ENCODE peak calls at places on chromosomes 5 and 9, in five cellular contexts. W is NB4, C is GM23338, H is left lung, B is lung. Q is an unnamed sample.

GRCh38 chr5:14669975-14670374 is 5.5 kb downstream of the OTULIN start:
- DNase-seq in W (no peak), C (no peak), H (no peak), B (no peak), Q (no peak)

GRCh38 chr9:133897675-133898074 is 94.4 kb downstream of the VAV2 start:
- DNase-seq in W (no peak), C (no peak), H (no peak), B (no peak), Q (no peak)

GRCh38 chr5:172858511-172858989 is 24.5 kb downstream of the ERGIC1 start:
- DNase-seq in W (no peak), C (no peak), H (no peak), B (no peak), Q (no peak)

GRCh38 chr5:58258984-58259684 is 200.8 kb downstream of the PLK2 start:
- DNase-seq in W (no peak), C (no peak), H (no peak), B (no peak), Q (no peak)

GRCh38 chr9:36625006-36625600 is 52.4 kb downstream of the MELK start:
- DNase-seq in W (no peak), C (no peak), H (peak), B (peak), Q (peak)

GRCh38 chr5:133610489-133611356 is 1.6 kb downstream of the FSTL4 start:
- DNase-seq in W (peak), C (peak), H (peak), B (peak), Q (no peak)

GRCh38 chr5:35213608-35214007 is 16.7 kb downstream of the PRLR start:
- DNase-seq in W (no peak), C (no peak), H (no peak), B (no peak), Q (no peak)

GRCh38 chr5:91456928-91457571 is 73.9 kb upstream of the ARRDC3 start:
- DNase-seq in W (no peak), C (peak), H (no peak), B (no peak), Q (no peak)

GRCh38 chr9:33220681-33221567 is 19.0 kb upstream of the SPINK4 start:
- DNase-seq in W (peak), C (no peak), H (no peak), B (no peak), Q (no peak)

GRCh38 chr9:88660611-88661010 is 125.6 kb downstream of the NXNL2 start:
- DNase-seq in W (peak), C (peak), H (no peak), B (no peak), Q (no peak)

GRCh38 chr5:113271015-113271414 is 163.8 kb downstream of the TSSK1B start:
- DNase-seq in W (no peak), C (no peak), H (no peak), B (no peak), Q (no peak)

GRCh38 chr5:65625743-65626142 is 916 bp downstream of the SHLD3 start:
- DNase-seq in W (peak), C (peak), H (no peak), B (no peak), Q (no peak)

GRCh38 chr5:6115866-6116265 is 262.5 kb downstream of the MED10 start:
- DNase-seq in W (no peak), C (no peak), H (no peak), B (no peak), Q (no peak)

GRCh38 chr5:58932057-58932594 is 349.3 kb downstream of the RAB3C start:
- DNase-seq in W (no peak), C (no peak), H (no peak), B (no peak), Q (no peak)

GRCh38 chr5:38569180-38569579 is 12.7 kb upstream of the LIFR start:
- DNase-seq in W (no peak), C (no peak), H (no peak), B (no peak), Q (no peak)

GRCh38 chr5:27267209-27267824 is 228.9 kb upstream of the CDH9 start:
- DNase-seq in W (no peak), C (no peak), H (no peak), B (no peak), Q (no peak)

GRCh38 chr5:124397290-124397689 is 349.1 kb downstream of the ZNF608 start:
- DNase-seq in W (no peak), C (no peak), H (no peak), B (no peak), Q (no peak)

GRCh38 chr5:15203376-15203775 is 296.6 kb upstream of the FBXL7 start:
- DNase-seq in W (no peak), C (no peak), H (no peak), B (no peak), Q (no peak)

GRCh38 chr9:120877276-120878034 is 467 bp upstream of the PHF19 start:
- DNase-seq in W (peak), C (peak), H (peak), B (no peak), Q (no peak)
- TF ChIP-seq CTCF in W (no peak), C (no peak), H (no peak), B (no peak), Q (no peak)

GRCh38 chr9:29393064-29393463 is 1819.8 kb upstream of the C9orf72 start:
- DNase-seq in W (no peak), C (no peak), H (no peak), B (no peak), Q (no peak)

GRCh38 chr9:29390859-29391258 is 1817.6 kb upstream of the C9orf72 start:
- DNase-seq in W (no peak), C (no peak), H (no peak), B (no peak), Q (no peak)

GRCh38 chr9:29397148-29397547 is 1823.9 kb upstream of the C9orf72 start:
- DNase-seq in W (no peak), C (no peak), H (no peak), B (no peak), Q (no peak)

GRCh38 chr9:29394855-29395254 is 1821.6 kb upstream of the C9orf72 start:
- DNase-seq in W (no peak), C (no peak), H (no peak), B (no peak), Q (no peak)
- H3K4me3 ChIP-seq in W (no peak), C (no peak), H (no peak), B (no peak), Q (no peak)

GRCh38 chr9:72364679-72365524 is at the start of gene ZFAND5:
- DNase-seq in W (peak), C (peak), H (peak), B (peak), Q (peak)
- TF ChIP-seq CTCF in W (no peak), C (peak), H (no peak), B (no peak), Q (peak)

DNA sequence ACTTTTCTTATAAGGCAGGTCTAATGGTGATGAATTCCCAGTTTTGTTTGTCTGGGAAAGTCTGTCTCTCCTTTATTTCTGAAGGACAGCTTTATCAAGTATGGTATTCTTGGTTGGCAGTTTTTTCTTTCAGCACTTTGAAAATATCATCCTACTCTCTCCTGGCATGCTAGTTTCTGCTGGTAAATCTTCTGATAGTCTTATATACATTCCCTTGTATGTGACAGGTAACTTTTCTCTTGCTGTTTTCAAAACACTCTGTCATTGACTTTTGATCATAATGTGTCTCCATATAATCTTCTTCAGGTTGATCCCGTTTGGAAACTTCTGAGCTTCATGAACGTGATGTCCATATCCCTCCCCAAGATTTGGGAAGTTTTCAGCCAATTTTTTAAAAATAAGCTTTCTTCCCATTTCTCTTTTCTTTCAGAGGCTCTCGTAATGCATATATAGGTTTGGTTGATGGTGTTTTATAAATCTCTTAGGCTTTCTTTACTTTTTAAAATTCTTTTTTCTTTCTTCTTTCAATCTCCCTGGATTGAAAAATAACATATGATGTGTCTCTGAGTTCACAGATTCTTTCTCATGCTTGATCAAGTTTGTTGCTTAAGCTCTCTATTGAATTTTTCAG is 22.5 kb upstream of the GRAMD2B start:
- DNase-seq in W (no peak), C (no peak), H (no peak), B (no peak), Q (no peak)
- H3K4me3 ChIP-seq in W (no peak), C (no peak), H (no peak), B (no peak), Q (no peak)

GRCh38 chr5:122354293-122354692 is 42.3 kb downstream of the SNCAIP start:
- DNase-seq in W (no peak), C (peak), H (no peak), B (no peak), Q (no peak)

GRCh38 chr5:122356868-122357267 is 44.8 kb downstream of the SNCAIP start:
- DNase-seq in W (no peak), C (no peak), H (no peak), B (no peak), Q (no peak)

GRCh38 chr5:122355324-122355723 is 43.3 kb downstream of the SNCAIP start:
- DNase-seq in W (no peak), C (no peak), H (no peak), B (no peak), Q (no peak)

GRCh38 chr5:122362361-122362760 is 50.3 kb downstream of the SNCAIP start:
- DNase-seq in W (no peak), C (no peak), H (no peak), B (no peak), Q (no peak)

GRCh38 chr5:122358382-122358990 is 46.4 kb downstream of the SNCAIP start:
- DNase-seq in W (no peak), C (no peak), H (no peak), B (no peak), Q (no peak)
- TF ChIP-seq CTCF in W (no peak), C (no peak), H (no peak), B (no peak), Q (no peak)

Q was measured in AG09309.